ENCODE peak calls at places on chromosomes 3 and 15, in seven cellular contexts. One of them, this sample, is unnamed.

GRCh38 chr3:114557791-114558190 is 264.0 kb downstream of the TIGIT start:
- DNase-seq in stomach: no peak
- DNase-seq in CD8-positive, alpha-beta memory T cell: no peak
- DNase-seq in naive thymus-derived CD4-positive, alpha-beta T cell: no peak
- DNase-seq in GM12864: no peak
- DNase-seq in cardiac muscle cell: no peak
- DNase-seq in CD8-positive, alpha-beta T cell: no peak
- DNase-seq in this sample: no peak

GRCh38 chr3:25594007-25594502 is 70.7 kb downstream of the TOP2B start:
- DNase-seq in cardiac muscle cell: peak
- DNase-seq in stomach: no peak
- DNase-seq in CD8-positive, alpha-beta T cell: no peak
- DNase-seq in GM12864: no peak
- DNase-seq in CD8-positive, alpha-beta memory T cell: no peak
- DNase-seq in naive thymus-derived CD4-positive, alpha-beta T cell: peak
- DNase-seq in this sample: no peak

GRCh38 chr3:128348805-128349531 is 117.7 kb downstream of the DNAJB8 start:
- DNase-seq in cardiac muscle cell: peak
- DNase-seq in CD8-positive, alpha-beta memory T cell: peak
- DNase-seq in GM12864: no peak
- DNase-seq in naive thymus-derived CD4-positive, alpha-beta T cell: no peak
- DNase-seq in CD8-positive, alpha-beta T cell: no peak
- DNase-seq in stomach: no peak
- DNase-seq in this sample: peak

GRCh38 chr3:157460253-157460652 is 23.6 kb downstream of the PTX3 start:
- DNase-seq in naive thymus-derived CD4-positive, alpha-beta T cell: no peak
- DNase-seq in stomach: no peak
- DNase-seq in CD8-positive, alpha-beta memory T cell: no peak
- DNase-seq in GM12864: no peak
- DNase-seq in cardiac muscle cell: no peak
- DNase-seq in CD8-positive, alpha-beta T cell: no peak
- DNase-seq in this sample: no peak

GRCh38 chr3:154161806-154162205 is 40.6 kb downstream of the ARHGEF26 start:
- DNase-seq in cardiac muscle cell: peak
- DNase-seq in GM12864: no peak
- DNase-seq in CD8-positive, alpha-beta T cell: no peak
- DNase-seq in naive thymus-derived CD4-positive, alpha-beta T cell: no peak
- DNase-seq in stomach: no peak
- DNase-seq in CD8-positive, alpha-beta memory T cell: no peak
- DNase-seq in this sample: no peak

GRCh38 chr3:34212175-34212574 is 413.7 kb downstream of the PDCD6IP start:
- DNase-seq in GM12864: no peak
- DNase-seq in CD8-positive, alpha-beta memory T cell: no peak
- DNase-seq in CD8-positive, alpha-beta T cell: no peak
- DNase-seq in naive thymus-derived CD4-positive, alpha-beta T cell: no peak
- DNase-seq in cardiac muscle cell: no peak
- DNase-seq in stomach: peak
- DNase-seq in this sample: no peak

GRCh38 chr15:57562220-57562769 is 29.4 kb upstream of the MYZAP start:
- DNase-seq in stomach: no peak
- DNase-seq in CD8-positive, alpha-beta memory T cell: no peak
- DNase-seq in GM12864: no peak
- DNase-seq in cardiac muscle cell: no peak
- DNase-seq in naive thymus-derived CD4-positive, alpha-beta T cell: no peak
- DNase-seq in CD8-positive, alpha-beta T cell: no peak
- DNase-seq in this sample: no peak

GRCh38 chr3:31544634-31545033 is 11.9 kb downstream of the STT3B start:
- DNase-seq in GM12864: no peak
- DNase-seq in CD8-positive, alpha-beta memory T cell: no peak
- DNase-seq in cardiac muscle cell: peak
- DNase-seq in stomach: no peak
- DNase-seq in CD8-positive, alpha-beta T cell: no peak
- DNase-seq in naive thymus-derived CD4-positive, alpha-beta T cell: no peak
- DNase-seq in this sample: no peak

GRCh38 chr3:107430214-107431047 is 53.2 kb downstream of the CCDC54 start:
- DNase-seq in GM12864: no peak
- DNase-seq in naive thymus-derived CD4-positive, alpha-beta T cell: peak
- DNase-seq in CD8-positive, alpha-beta memory T cell: no peak
- DNase-seq in cardiac muscle cell: peak
- DNase-seq in stomach: no peak
- DNase-seq in CD8-positive, alpha-beta T cell: no peak
- DNase-seq in this sample: no peak

GRCh38 chr3:42572278-42572677 is 9.5 kb downstream of the SEC22C start:
- DNase-seq in CD8-positive, alpha-beta memory T cell: peak
- DNase-seq in stomach: no peak
- DNase-seq in cardiac muscle cell: peak
- DNase-seq in CD8-positive, alpha-beta T cell: no peak
- DNase-seq in naive thymus-derived CD4-positive, alpha-beta T cell: no peak
- DNase-seq in GM12864: no peak
- DNase-seq in this sample: peak

GRCh38 chr3:14413381-14414071 is 11.1 kb downstream of the SLC6A6 start:
- DNase-seq in GM12864: no peak
- DNase-seq in CD8-positive, alpha-beta T cell: no peak
- DNase-seq in cardiac muscle cell: no peak
- DNase-seq in naive thymus-derived CD4-positive, alpha-beta T cell: no peak
- DNase-seq in stomach: no peak
- DNase-seq in CD8-positive, alpha-beta memory T cell: no peak
- DNase-seq in this sample: peak

GRCh38 chr3:142276780-142277179 is 51.4 kb upstream of the GK5 start:
- DNase-seq in GM12864: no peak
- DNase-seq in naive thymus-derived CD4-positive, alpha-beta T cell: no peak
- DNase-seq in CD8-positive, alpha-beta memory T cell: no peak
- DNase-seq in stomach: no peak
- DNase-seq in cardiac muscle cell: peak
- DNase-seq in CD8-positive, alpha-beta T cell: no peak
- DNase-seq in this sample: peak

GRCh38 chr3:145776782-145777408 is 384.1 kb downstream of the PLOD2 start:
- DNase-seq in naive thymus-derived CD4-positive, alpha-beta T cell: no peak
- DNase-seq in GM12864: peak
- DNase-seq in stomach: peak
- DNase-seq in CD8-positive, alpha-beta memory T cell: no peak
- DNase-seq in cardiac muscle cell: peak
- DNase-seq in CD8-positive, alpha-beta T cell: no peak
- DNase-seq in this sample: peak

GRCh38 chr15:94346272-94346671 is 114.9 kb downstream of the MCTP2 start:
- DNase-seq in CD8-positive, alpha-beta memory T cell: no peak
- DNase-seq in naive thymus-derived CD4-positive, alpha-beta T cell: no peak
- DNase-seq in GM12864: no peak
- DNase-seq in CD8-positive, alpha-beta T cell: no peak
- DNase-seq in cardiac muscle cell: peak
- DNase-seq in stomach: no peak
- DNase-seq in this sample: no peak

GRCh38 chr3:183822631-183823030 is 2.7 kb downstream of the MAP6D1 start:
- DNase-seq in cardiac muscle cell: no peak
- DNase-seq in naive thymus-derived CD4-positive, alpha-beta T cell: no peak
- DNase-seq in GM12864: no peak
- DNase-seq in CD8-positive, alpha-beta memory T cell: no peak
- DNase-seq in stomach: no peak
- DNase-seq in CD8-positive, alpha-beta T cell: no peak
- DNase-seq in this sample: no peak

GRCh38 chr3:62051506-62051905 is 321.8 kb downstream of the FEZF2 start:
- DNase-seq in GM12864: no peak
- DNase-seq in CD8-positive, alpha-beta T cell: no peak
- DNase-seq in cardiac muscle cell: peak
- DNase-seq in naive thymus-derived CD4-positive, alpha-beta T cell: no peak
- DNase-seq in CD8-positive, alpha-beta memory T cell: no peak
- DNase-seq in stomach: peak
- DNase-seq in this sample: no peak

GRCh38 chr3:140771030-140771677 is 93.3 kb downstream of the TRIM42 start:
- DNase-seq in CD8-positive, alpha-beta T cell: no peak
- DNase-seq in naive thymus-derived CD4-positive, alpha-beta T cell: no peak
- DNase-seq in cardiac muscle cell: no peak
- DNase-seq in GM12864: no peak
- DNase-seq in CD8-positive, alpha-beta memory T cell: no peak
- DNase-seq in stomach: no peak
- DNase-seq in this sample: no peak

GRCh38 chr15:92906563-92907081 is 6.5 kb downstream of the CHD2 start:
- DNase-seq in CD8-positive, alpha-beta T cell: peak
- DNase-seq in stomach: no peak
- DNase-seq in CD8-positive, alpha-beta memory T cell: peak
- DNase-seq in GM12864: no peak
- DNase-seq in naive thymus-derived CD4-positive, alpha-beta T cell: peak
- DNase-seq in cardiac muscle cell: no peak
- DNase-seq in this sample: no peak

GRCh38 chr15:101389362-101389761 is 94.3 kb upstream of the SNRPA1 start:
- DNase-seq in CD8-positive, alpha-beta memory T cell: no peak
- DNase-seq in CD8-positive, alpha-beta T cell: no peak
- DNase-seq in stomach: no peak
- DNase-seq in GM12864: no peak
- DNase-seq in cardiac muscle cell: no peak
- DNase-seq in naive thymus-derived CD4-positive, alpha-beta T cell: no peak
- DNase-seq in this sample: no peak

GRCh38 chr3:111915905-111916304 is 56.8 kb downstream of the PHLDB2 start:
- DNase-seq in GM12864: no peak
- DNase-seq in CD8-positive, alpha-beta T cell: no peak
- DNase-seq in stomach: no peak
- DNase-seq in cardiac muscle cell: peak
- DNase-seq in naive thymus-derived CD4-positive, alpha-beta T cell: no peak
- DNase-seq in CD8-positive, alpha-beta memory T cell: no peak
- DNase-seq in this sample: no peak

GRCh38 chr3:15797600-15798303 is at the start of gene ANKRD28:
- DNase-seq in GM12864: no peak
- DNase-seq in CD8-positive, alpha-beta memory T cell: no peak
- DNase-seq in CD8-positive, alpha-beta T cell: no peak
- DNase-seq in stomach: no peak
- DNase-seq in cardiac muscle cell: peak
- DNase-seq in naive thymus-derived CD4-positive, alpha-beta T cell: peak
- DNase-seq in this sample: peak

GRCh38 chr15:100713163-100713867 is 110.9 kb downstream of the ASB7 start:
- DNase-seq in GM12864: no peak
- DNase-seq in naive thymus-derived CD4-positive, alpha-beta T cell: no peak
- DNase-seq in CD8-positive, alpha-beta memory T cell: no peak
- DNase-seq in CD8-positive, alpha-beta T cell: no peak
- DNase-seq in stomach: no peak
- DNase-seq in cardiac muscle cell: peak
- DNase-seq in this sample: no peak

GRCh38 chr3:182618981-182619591 is 174.2 kb upstream of the ATP11B start:
- DNase-seq in CD8-positive, alpha-beta T cell: no peak
- DNase-seq in cardiac muscle cell: no peak
- DNase-seq in stomach: no peak
- DNase-seq in GM12864: no peak
- DNase-seq in CD8-positive, alpha-beta memory T cell: no peak
- DNase-seq in naive thymus-derived CD4-positive, alpha-beta T cell: no peak
- DNase-seq in this sample: no peak

GRCh38 chr15:53115563-53115962 is 325.4 kb upstream of the ONECUT1 start:
- DNase-seq in cardiac muscle cell: no peak
- DNase-seq in CD8-positive, alpha-beta T cell: no peak
- DNase-seq in naive thymus-derived CD4-positive, alpha-beta T cell: no peak
- DNase-seq in stomach: no peak
- DNase-seq in GM12864: no peak
- DNase-seq in CD8-positive, alpha-beta memory T cell: no peak
- DNase-seq in this sample: no peak

GRCh38 chr3:193831495-193832455 is 238.8 kb downstream of the OPA1 start:
- DNase-seq in CD8-positive, alpha-beta memory T cell: no peak
- DNase-seq in stomach: no peak
- DNase-seq in CD8-positive, alpha-beta T cell: no peak
- DNase-seq in GM12864: peak
- DNase-seq in naive thymus-derived CD4-positive, alpha-beta T cell: no peak
- DNase-seq in cardiac muscle cell: no peak
- DNase-seq in this sample: no peak

GRCh38 chr3:128701342-128702212 is 24.4 kb upstream of the RAB7A start:
- DNase-seq in stomach: no peak
- DNase-seq in GM12864: no peak
- DNase-seq in naive thymus-derived CD4-positive, alpha-beta T cell: no peak
- DNase-seq in CD8-positive, alpha-beta T cell: no peak
- DNase-seq in CD8-positive, alpha-beta memory T cell: no peak
- DNase-seq in cardiac muscle cell: no peak
- DNase-seq in this sample: no peak

GRCh38 chr15:83396071-83396470 is 51.1 kb upstream of the SH3GL3 start:
- DNase-seq in naive thymus-derived CD4-positive, alpha-beta T cell: no peak
- DNase-seq in stomach: no peak
- DNase-seq in GM12864: no peak
- DNase-seq in CD8-positive, alpha-beta memory T cell: no peak
- DNase-seq in CD8-positive, alpha-beta T cell: no peak
- DNase-seq in cardiac muscle cell: peak
- DNase-seq in this sample: no peak

GRCh38 chr3:151796105-151796705 is 17.7 kb upstream of the AADAC start:
- DNase-seq in GM12864: no peak
- DNase-seq in CD8-positive, alpha-beta memory T cell: no peak
- DNase-seq in stomach: no peak
- DNase-seq in CD8-positive, alpha-beta T cell: no peak
- DNase-seq in cardiac muscle cell: peak
- DNase-seq in naive thymus-derived CD4-positive, alpha-beta T cell: no peak
- DNase-seq in this sample: no peak

GRCh38 chr3:112027839-112028238 is 6.7 kb upstream of the TMPRSS7 start:
- DNase-seq in CD8-positive, alpha-beta T cell: no peak
- DNase-seq in CD8-positive, alpha-beta memory T cell: no peak
- DNase-seq in stomach: no peak
- DNase-seq in GM12864: no peak
- DNase-seq in naive thymus-derived CD4-positive, alpha-beta T cell: no peak
- DNase-seq in cardiac muscle cell: peak
- DNase-seq in this sample: no peak

GRCh38 chr3:33089515-33089914 is 7.4 kb downstream of the GLB1 start:
- DNase-seq in naive thymus-derived CD4-positive, alpha-beta T cell: no peak
- DNase-seq in CD8-positive, alpha-beta T cell: no peak
- DNase-seq in stomach: no peak
- DNase-seq in cardiac muscle cell: no peak
- DNase-seq in CD8-positive, alpha-beta memory T cell: no peak
- DNase-seq in GM12864: no peak
- DNase-seq in this sample: no peak

GRCh38 chr3:46580675-46581074 is 14.6 kb upstream of the LRRC2 start:
- DNase-seq in CD8-positive, alpha-beta T cell: no peak
- DNase-seq in CD8-positive, alpha-beta memory T cell: no peak
- DNase-seq in GM12864: no peak
- DNase-seq in stomach: no peak
- DNase-seq in cardiac muscle cell: no peak
- DNase-seq in naive thymus-derived CD4-positive, alpha-beta T cell: no peak
- DNase-seq in this sample: no peak
- H3K4me3 ChIP-seq in CD8-positive, alpha-beta T cell: no peak
- H3K4me3 ChIP-seq in CD8-positive, alpha-beta memory T cell: no peak
- H3K4me3 ChIP-seq in GM12864: no peak
- H3K4me3 ChIP-seq in stomach: no peak
- H3K4me3 ChIP-seq in cardiac muscle cell: no peak
- H3K4me3 ChIP-seq in naive thymus-derived CD4-positive, alpha-beta T cell: no peak
- H3K4me3 ChIP-seq in this sample: no peak

GRCh38 chr3:84974347-84974746 is 15.6 kb downstream of the CADM2 start:
- DNase-seq in CD8-positive, alpha-beta T cell: no peak
- DNase-seq in CD8-positive, alpha-beta memory T cell: no peak
- DNase-seq in stomach: no peak
- DNase-seq in GM12864: no peak
- DNase-seq in naive thymus-derived CD4-positive, alpha-beta T cell: no peak
- DNase-seq in cardiac muscle cell: no peak
- DNase-seq in this sample: no peak
- H3K4me3 ChIP-seq in CD8-positive, alpha-beta T cell: no peak
- H3K4me3 ChIP-seq in CD8-positive, alpha-beta memory T cell: no peak
- H3K4me3 ChIP-seq in stomach: no peak
- H3K4me3 ChIP-seq in GM12864: no peak
- H3K4me3 ChIP-seq in naive thymus-derived CD4-positive, alpha-beta T cell: no peak
- H3K4me3 ChIP-seq in cardiac muscle cell: no peak
- H3K4me3 ChIP-seq in this sample: no peak

GRCh38 chr3:90253131-90253530 is 1145.7 kb downstream of the EPHA3 start:
- DNase-seq in GM12864: no peak
- DNase-seq in CD8-positive, alpha-beta T cell: no peak
- DNase-seq in naive thymus-derived CD4-positive, alpha-beta T cell: no peak
- DNase-seq in cardiac muscle cell: no peak
- DNase-seq in stomach: no peak
- DNase-seq in CD8-positive, alpha-beta memory T cell: no peak
- DNase-seq in this sample: no peak
- H3K4me3 ChIP-seq in GM12864: no peak
- H3K4me3 ChIP-seq in CD8-positive, alpha-beta T cell: no peak
- H3K4me3 ChIP-seq in naive thymus-derived CD4-positive, alpha-beta T cell: no peak
- H3K4me3 ChIP-seq in cardiac muscle cell: no peak
- H3K4me3 ChIP-seq in stomach: no peak
- H3K4me3 ChIP-seq in CD8-positive, alpha-beta memory T cell: no peak
- H3K4me3 ChIP-seq in this sample: no peak

GRCh38 chr15:31333820-31334219 is 7.2 kb downstream of the KLF13 start:
- DNase-seq in stomach: no peak
- DNase-seq in cardiac muscle cell: no peak
- DNase-seq in naive thymus-derived CD4-positive, alpha-beta T cell: no peak
- DNase-seq in GM12864: no peak
- DNase-seq in CD8-positive, alpha-beta T cell: no peak
- DNase-seq in CD8-positive, alpha-beta memory T cell: no peak
- DNase-seq in this sample: no peak
- H3K4me3 ChIP-seq in stomach: no peak
- H3K4me3 ChIP-seq in cardiac muscle cell: no peak
- H3K4me3 ChIP-seq in naive thymus-derived CD4-positive, alpha-beta T cell: no peak
- H3K4me3 ChIP-seq in GM12864: no peak
- H3K4me3 ChIP-seq in CD8-positive, alpha-beta T cell: no peak
- H3K4me3 ChIP-seq in CD8-positive, alpha-beta memory T cell: no peak
- H3K4me3 ChIP-seq in this sample: no peak

This sample was measured in HL-60.